ENCODE peak calls at places on chromosomes 11 and 22, in four cellular contexts. N is endodermal cell, Z is sigmoid colon, W is A549. L is an unnamed sample.

GRCh38 chr11:7143908-7144307 is 55.1 kb downstream of the RBMXL2 start:
- DNase-seq in W (peak), Z (no peak), N (no peak), L (no peak)

GRCh38 chr11:60783911-60784310 is 1.2 kb upstream of the MS4A10 start:
- DNase-seq in N (no peak), W (no peak), Z (no peak), L (no peak)

GRCh38 chr11:109362059-109362458 is 59.9 kb upstream of the C11orf87 start:
- DNase-seq in W (no peak), Z (no peak), N (no peak), L (no peak)

GRCh38 chr22:47456031-47456430 is 693.6 kb downstream of the TBC1D22A start:
- DNase-seq in W (no peak), N (no peak), Z (no peak), L (no peak)

GRCh38 chr11:35619030-35619753 is 932 bp downstream of the FJX1 start:
- DNase-seq in Z (peak), W (peak), N (peak), L (peak)

GRCh38 chr11:2843551-2843950 is 42.0 kb downstream of the CDKN1C start:
- DNase-seq in N (no peak), Z (no peak), W (no peak), L (no peak)

GRCh38 chr11:68661014-68661413 is 23.3 kb upstream of the GAL start:
- DNase-seq in N (no peak), W (no peak), Z (no peak), L (no peak)

GRCh38 chr11:12402027-12402426 is 24.7 kb downstream of the PARVA start:
- DNase-seq in W (no peak), Z (no peak), N (peak), L (no peak)

GRCh38 chr11:118252688-118253087 is 523 bp upstream of the MPZL3 start:
- DNase-seq in Z (no peak), W (no peak), N (no peak), L (no peak)

GRCh38 chr11:93807980-93808379 is 23.9 kb downstream of the MED17 start:
- DNase-seq in N (no peak), W (no peak), Z (no peak), L (no peak)

DNA sequence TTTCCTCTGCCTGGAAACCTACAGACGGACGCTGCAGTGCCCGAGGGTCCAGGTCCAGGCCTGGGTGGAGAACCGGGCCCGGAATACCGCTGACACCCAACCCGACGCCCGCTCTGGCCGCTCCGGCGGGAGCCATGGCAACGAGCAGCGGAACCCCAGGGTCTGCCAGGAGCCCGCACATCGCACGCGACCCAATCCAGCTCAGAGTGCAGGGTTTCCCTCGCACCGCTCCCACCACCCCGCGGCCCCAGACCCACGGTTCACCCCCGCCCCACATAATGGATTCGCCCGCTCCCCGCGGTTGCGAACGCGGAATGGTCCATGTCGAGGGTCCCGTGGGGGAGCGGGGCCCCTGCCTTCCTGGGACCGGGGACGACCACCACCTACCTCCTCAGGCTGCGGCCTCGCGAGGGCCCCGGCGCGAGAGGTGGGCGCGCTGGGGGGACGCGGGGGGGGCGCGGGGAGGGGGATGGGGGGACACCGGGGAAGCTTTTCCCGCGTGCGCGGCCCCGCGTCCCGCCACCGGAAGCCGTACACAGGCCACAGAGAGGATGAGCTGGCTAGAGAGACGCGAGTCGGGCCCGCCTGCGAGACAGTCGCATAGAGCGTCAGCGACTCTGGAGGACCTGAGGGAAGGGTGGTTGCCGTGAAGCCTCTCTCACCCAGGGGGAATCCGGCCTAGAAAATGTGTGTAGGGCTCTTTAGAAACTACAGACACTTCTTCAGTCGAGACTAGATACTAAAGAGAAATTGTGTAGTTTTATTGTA is at the start of gene SSRP1:
- DNase-seq in W (peak), N (peak), Z (peak), L (peak)
- H3K27ac ChIP-seq in W (peak), N (peak), Z (peak), L (peak)

DNA sequence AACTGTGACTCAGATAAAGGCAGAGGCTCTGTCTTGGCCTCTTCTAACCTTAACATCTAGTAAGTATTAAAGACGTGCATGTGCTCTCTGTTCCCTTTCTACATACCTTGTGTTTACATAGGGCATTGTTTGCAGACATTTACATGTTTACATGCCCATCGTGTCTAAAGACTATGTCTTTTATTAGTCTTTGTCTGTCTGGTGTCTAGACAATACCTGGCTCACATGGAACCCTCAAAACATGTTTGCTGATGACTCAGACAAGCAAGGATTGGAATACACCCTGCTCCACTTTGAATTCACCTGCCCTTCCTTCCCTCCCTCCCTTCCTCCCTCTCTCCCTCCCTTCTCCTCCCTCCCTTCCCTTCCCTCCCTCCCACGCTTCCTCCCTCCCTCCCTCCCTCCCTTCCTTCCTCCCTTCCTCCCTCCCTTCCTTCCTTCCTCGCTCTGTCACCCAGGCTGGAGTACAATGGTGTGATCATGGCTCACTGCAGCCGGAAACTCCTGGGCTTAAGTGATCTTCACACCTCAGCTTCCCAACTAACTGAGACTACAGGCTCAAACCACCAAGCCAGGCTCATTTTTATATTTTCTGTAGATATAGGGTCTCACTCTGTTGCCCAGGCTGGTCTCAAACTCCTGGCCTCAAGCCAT is 23.7 kb upstream of the SORL1-AS1 start:
- DNase-seq in Z (no peak), N (no peak), W (peak), L (no peak)
- H3K27ac ChIP-seq in Z (peak), N (no peak), W (no peak), L (no peak)

GRCh38 chr11:117011541-117011908 is 86.7 kb downstream of the SIK3 start:
- DNase-seq in N (no peak), Z (no peak), W (peak), L (no peak)

GRCh38 chr11:117005758-117006157 is 92.5 kb downstream of the SIK3 start:
- DNase-seq in Z (no peak), W (no peak), N (no peak), L (no peak)

GRCh38 chr11:117009905-117010605 is 88.2 kb downstream of the SIK3 start:
- DNase-seq in W (no peak), Z (no peak), N (peak), L (no peak)

GRCh38 chr11:117016246-117016645 is 82.0 kb downstream of the SIK3 start:
- DNase-seq in W (no peak), N (no peak), Z (no peak), L (no peak)

GRCh38 chr11:117010808-117011540 is 87.3 kb downstream of the SIK3 start:
- DNase-seq in N (peak), Z (no peak), W (peak), L (no peak)
- H3K27ac ChIP-seq in N (no peak), Z (peak), W (peak), L (peak)

GRCh38 chr11:71186861-71187260 is 65.5 kb downstream of the SHANK2 start:
- DNase-seq in N (peak), Z (peak), W (no peak), L (no peak)
- H3K27ac ChIP-seq in N (no peak), Z (no peak), W (no peak), L (no peak)

GRCh38 chr22:46354993-46355305 is 19.4 kb downstream of the TRMU start:
- DNase-seq in W (no peak), Z (no peak), N (no peak), L (no peak)

GRCh38 chr22:46355369-46355995 is 20.0 kb downstream of the TRMU start:
- DNase-seq in Z (no peak), W (peak), N (peak), L (no peak)

GRCh38 chr22:46352691-46353386 is 17.3 kb downstream of the TRMU start:
- DNase-seq in Z (no peak), N (peak), W (peak), L (peak)

GRCh38 chr22:46353483-46354105 is 18.1 kb downstream of the TRMU start:
- DNase-seq in N (no peak), Z (no peak), W (no peak), L (no peak)

DNA sequence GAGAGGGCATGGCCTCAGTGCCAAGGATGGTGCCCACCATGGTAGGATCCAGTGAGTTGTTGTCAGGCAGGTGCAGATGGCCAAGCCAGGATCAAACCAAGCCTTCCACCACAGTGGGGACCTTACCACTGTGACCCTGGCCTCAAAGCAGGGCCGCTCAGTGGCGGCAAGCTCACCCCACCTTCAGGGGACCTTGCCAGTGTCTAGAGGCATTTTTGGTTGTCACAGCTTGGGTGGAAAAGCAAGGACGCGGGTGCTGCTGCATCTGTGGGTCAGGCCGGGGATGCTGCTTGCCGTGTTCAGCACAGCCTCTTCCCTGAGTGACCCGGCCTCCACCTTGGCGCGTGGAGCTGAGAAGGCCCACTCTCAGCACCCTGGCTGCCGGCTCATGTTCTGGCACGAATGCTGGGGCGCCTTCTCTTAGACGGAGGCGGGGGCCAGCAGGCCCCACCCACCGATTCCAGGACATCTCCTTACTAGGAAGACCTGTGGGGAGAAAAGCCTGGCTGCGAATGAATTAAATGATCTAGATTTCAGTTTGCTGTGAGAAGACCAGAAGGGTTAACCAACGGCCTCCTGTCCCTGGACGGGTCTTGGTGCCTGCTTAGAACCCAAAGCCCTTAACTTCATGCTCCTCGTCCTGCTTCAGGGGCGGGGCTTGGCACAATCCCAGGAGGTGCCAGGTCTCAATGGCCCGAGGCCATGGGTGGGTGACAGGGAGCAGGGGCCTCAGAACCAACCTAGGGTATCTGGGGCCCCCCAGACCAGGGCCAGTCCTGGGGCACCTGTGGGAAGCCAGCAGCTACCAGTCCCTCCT is 18.9 kb downstream of the TRMU start:
- DNase-seq in N (no peak), W (no peak), Z (no peak), L (no peak)
- H3K27ac ChIP-seq in N (no peak), W (no peak), Z (no peak), L (no peak)

GRCh38 chr11:57657290-57658022 is at the start of gene CLP1:
- DNase-seq in W (peak), N (peak), Z (peak), L (peak)
- H3K27ac ChIP-seq in W (peak), N (no peak), Z (peak), L (peak)

GRCh38 chr22:27625769-27626674 is 175.5 kb downstream of the MN1 start:
- DNase-seq in Z (no peak), N (no peak), W (no peak), L (no peak)

GRCh38 chr22:27621671-27622070 is 179.9 kb downstream of the MN1 start:
- DNase-seq in Z (no peak), N (no peak), W (no peak), L (no peak)

GRCh38 chr22:27624705-27625104 is 176.9 kb downstream of the MN1 start:
- DNase-seq in W (no peak), Z (no peak), N (no peak), L (no peak)

GRCh38 chr22:27626675-27627443 is 174.7 kb downstream of the MN1 start:
- DNase-seq in Z (no peak), N (no peak), W (no peak), L (no peak)

DNA sequence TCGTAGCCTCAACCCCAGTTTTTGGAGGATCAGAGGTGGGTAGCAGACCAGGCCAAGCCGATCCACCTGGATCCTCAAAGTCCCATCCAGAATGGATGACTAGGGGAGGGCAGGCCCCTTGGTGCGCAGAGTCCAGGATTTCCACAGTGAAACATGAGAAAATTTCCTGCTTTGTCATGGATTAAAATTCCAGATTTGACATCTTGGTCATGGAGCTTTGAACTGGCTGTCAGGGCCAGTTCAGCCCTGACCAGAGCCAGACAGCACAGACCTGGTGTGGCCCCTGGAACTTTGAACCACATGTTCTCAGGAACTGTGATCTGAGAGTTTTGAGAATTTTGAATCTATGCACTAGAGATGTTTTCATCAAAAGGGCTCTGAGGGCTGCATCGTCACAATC is 177.5 kb downstream of the MN1 start:
- DNase-seq in N (no peak), Z (no peak), W (no peak), L (no peak)
- H3K27ac ChIP-seq in N (no peak), Z (no peak), W (no peak), L (no peak)

GRCh38 chr11:19907008-19907579 is 194.5 kb downstream of the NAV2 start:
- DNase-seq in W (no peak), N (no peak), Z (no peak), L (no peak)
- H3K27ac ChIP-seq in W (no peak), N (no peak), Z (peak), L (no peak)

L was measured in caudate nucleus.